ENCODE peak calls at places on chromosomes 13 and 19, in five cellular contexts. B is tibial nerve, X is pancreas, V is body of pancreas, L is fibroblast of lung. N is an unnamed sample. For H3K4me1 and H3K36me3, the result is how much of the 10 kb centered on the place peaks cover.

GRCh38 chr19:926595-927043 is 784 bp downstream of the ARID3A start:
- DNase-seq in B (no peak), X (no peak), V (peak), L (no peak), N (no peak)

GRCh38 chr13:35891973-35892441 is 239.2 kb downstream of the DCLK1 start:
- DNase-seq in B (no peak), X (no peak), V (no peak), L (peak), N (no peak)

GRCh38 chr13:80342541-80343371 is 1.8 kb upstream of the SPRY2 start:
- DNase-seq in B (peak), X (peak), V (peak), L (peak), N (peak)

GRCh38 chr19:47423203-47423882 is 4.0 kb upstream of the MEIS3 start:
- DNase-seq in B (no peak), X (no peak), V (no peak), L (no peak), N (no peak)

GRCh38 chr19:44738161-44738535 is 10.4 kb upstream of the BCL3 start:
- DNase-seq in B (no peak), X (no peak), V (no peak), L (no peak), N (no peak)

GRCh38 chr13:97600438-97601080 is 166.6 kb downstream of the RAP2A start:
- DNase-seq in B (no peak), X (no peak), V (no peak), L (peak), N (no peak)

GRCh38 chr19:19261350-19262189 is 11.5 kb downstream of the TM6SF2 start:
- DNase-seq in B (no peak), X (no peak), V (no peak), L (no peak), N (peak)

GRCh38 chr13:77896977-77897376 is 21.7 kb downstream of the EDNRB start:
- DNase-seq in B (no peak), X (no peak), V (no peak), L (no peak), N (no peak)

GRCh38 chr19:34313188-34313587 is 51.8 kb upstream of the GPI start:
- DNase-seq in B (no peak), X (no peak), V (no peak), L (peak), N (no peak)

GRCh38 chr19:47608908-47609879 is at the start of gene BICRA:
- DNase-seq in B (peak), X (peak), V (peak), L (peak), N (peak)

GRCh38 chr13:61142506-61142905 is 273.1 kb downstream of the PCDH20 start:
- DNase-seq in B (no peak), X (no peak), V (no peak), L (no peak), N (no peak)

GRCh38 chr13:65600702-65601101 is 1629.4 kb downstream of the PCDH9 start:
- DNase-seq in B (no peak), X (no peak), V (no peak), L (peak), N (no peak)

GRCh38 chr19:31352782-31353651 is 3.8 kb upstream of the TSHZ3 start:
- DNase-seq in B (no peak), X (no peak), V (no peak), L (no peak), N (no peak)

GRCh38 chr19:44303976-44304568 is 753 bp downstream of the ZNF235 start:
- DNase-seq in B (no peak), X (no peak), V (no peak), L (peak), N (peak)

GRCh38 chr19:29873024-29873800 is 61.4 kb downstream of the CCNE1 start:
- DNase-seq in B (no peak), X (peak), V (peak), L (peak), N (peak)

GRCh38 chr13:45370922-45371406 is 30.0 kb upstream of the TPT1 start:
- DNase-seq in B (peak), X (peak), V (peak), L (peak), N (peak)

GRCh38 chr19:53057904-53058579 is 13.5 kb downstream of the ERVV-2 start:
- DNase-seq in B (no peak), X (peak), V (peak), L (no peak), N (peak)

GRCh38 chr19:49687566-49688316 is 1.7 kb upstream of the ADM5 start:
- DNase-seq in B (no peak), X (no peak), V (no peak), L (no peak), N (no peak)

GRCh38 chr13:96726651-96727050 is 267.6 kb downstream of the OXGR1 start:
- DNase-seq in B (no peak), X (no peak), V (no peak), L (no peak), N (no peak)

GRCh38 chr19:11479470-11480080 is 1.3 kb downstream of the ELAVL3 start:
- DNase-seq in B (no peak), X (peak), V (no peak), L (peak), N (peak)

GRCh38 chr13:31674056-31674455 is 65.3 kb upstream of the RXFP2 start:
- DNase-seq in B (no peak), X (no peak), V (no peak), L (peak), N (no peak)

GRCh38 chr13:58852076-58852475 is 1220.5 kb downstream of the PCDH17 start:
- DNase-seq in B (no peak), X (no peak), V (no peak), L (peak), N (no peak)

GRCh38 chr13:113646376-113646775 is 11.6 kb downstream of the ATP4B start:
- DNase-seq in B (peak), X (no peak), V (no peak), L (no peak), N (peak)

GRCh38 chr13:72960541-72960940 is 98.3 kb upstream of the KLF5 start:
- DNase-seq in B (no peak), X (peak), V (peak), L (no peak), N (no peak)

GRCh38 chr19:31334101-31334848 is 15.0 kb downstream of the TSHZ3 start:
- DNase-seq in B (no peak), X (no peak), V (no peak), L (peak), N (no peak)

GRCh38 chr19:9673912-9674668 is 810 bp downstream of the ZNF562 start:
- DNase-seq in B (no peak), X (no peak), V (no peak), L (peak), N (no peak)

GRCh38 chr19:7845390-7846179 is 15.6 kb downstream of the EVI5L start:
- DNase-seq in B (no peak), X (no peak), V (no peak), L (no peak), N (no peak)

GRCh38 chr13:78067290-78067689 is 148.7 kb upstream of the EDNRB start:
- DNase-seq in B (no peak), X (no peak), V (no peak), L (no peak), N (no peak)

GRCh38 chr19:19597809-19598306 is 20.6 kb downstream of the PBX4 start:
- DNase-seq in B (no peak), X (no peak), V (no peak), L (no peak), N (no peak)

GRCh38 chr13:110576736-110577476 is 15.4 kb upstream of the RAB20 start:
- DNase-seq in B (no peak), X (peak), V (peak), L (no peak), N (no peak)

GRCh38 chr19:48468806-48469055 is 438 bp upstream of the CYTH2 start:
- DNase-seq in B (no peak), X (no peak), V (no peak), L (no peak), N (peak)

GRCh38 chr13:92487238-92487637 is 739.4 kb upstream of the GPC6 start:
- DNase-seq in B (no peak), X (no peak), V (no peak), L (no peak), N (no peak)

GRCh38 chr19:860481-861098 is 1.1 kb downstream of the CFD start:
- DNase-seq in B (peak), X (no peak), V (peak), L (peak), N (peak)

GRCh38 chr19:46000497-46001246 is 5.4 kb downstream of the CCDC61 start:
- DNase-seq in B (no peak), X (peak), V (peak), L (no peak), N (peak)

GRCh38 chr19:43555185-43555770 is 20.0 kb downstream of the XRCC1 start:
- DNase-seq in B (peak), X (peak), V (peak), L (peak), N (peak)

GRCh38 chr19:6364353-6364752 is 3.0 kb downstream of the CLPP start:
- DNase-seq in B (no peak), X (no peak), V (no peak), L (no peak), N (no peak)

GRCh38 chr13:35252536-35253205 is 223.8 kb downstream of the MAB21L1 start:
- DNase-seq in B (no peak), X (no peak), V (no peak), L (no peak), N (no peak)

GRCh38 chr13:23510544-23510916 is 59.7 kb upstream of the TNFRSF19 start:
- DNase-seq in B (no peak), X (no peak), V (no peak), L (no peak), N (no peak)

GRCh38 chr13:112740502-112741131 is 50.8 kb downstream of the ATP11A start:
- DNase-seq in B (peak), X (no peak), V (peak), L (peak), N (no peak)

GRCh38 chr13:104024416-104025170 is 958.4 kb upstream of the SLC10A2 start:
- DNase-seq in B (no peak), X (no peak), V (no peak), L (peak), N (no peak)

DNA sequence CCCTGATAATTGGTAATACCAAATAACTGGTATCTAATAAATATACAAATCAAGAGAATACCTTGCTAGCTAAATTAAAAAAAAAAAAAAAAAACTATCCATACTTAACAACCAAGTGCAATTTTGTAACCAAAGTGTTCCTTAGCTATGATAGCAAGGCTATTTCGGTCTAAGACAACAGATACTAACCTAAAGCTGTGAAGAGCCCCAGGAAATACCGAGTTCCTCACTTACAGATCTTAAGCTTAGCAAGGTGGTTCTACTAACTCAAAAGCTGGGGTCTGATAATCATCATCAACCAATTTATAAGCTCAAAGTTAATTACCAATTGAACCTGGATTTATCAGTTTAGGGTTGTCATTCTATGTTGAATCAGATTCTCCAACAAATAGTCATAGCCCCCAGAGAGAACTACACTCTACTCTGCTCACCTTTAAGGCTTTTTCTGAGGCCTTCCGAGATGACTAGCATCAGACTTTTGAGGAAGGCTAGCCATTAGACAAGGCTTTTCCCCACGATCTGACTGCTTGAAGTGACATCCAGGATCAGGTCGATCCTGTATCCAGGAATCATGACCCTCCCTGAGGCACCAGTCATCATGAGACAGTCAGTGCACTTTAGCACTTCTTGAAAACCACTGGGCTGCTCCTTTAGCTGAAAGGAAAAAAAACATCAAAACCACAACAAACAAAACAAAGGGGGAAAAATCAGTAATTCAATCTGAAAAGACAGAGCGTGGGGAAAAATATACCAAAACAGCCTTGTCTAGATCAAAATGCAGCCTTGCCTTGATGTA is 32.0 kb downstream of the INTS6 start:
- DNase-seq in B (no peak), X (no peak), V (no peak), L (no peak), N (no peak)
- H3K4me1 ChIP-seq in B (under half), X (half or more), V (half or more), L (under half), N (under half)

GRCh38 chr19:3586124-3586626 is 897 bp downstream of the GIPC3 start:
- DNase-seq in B (no peak), X (no peak), V (no peak), L (no peak), N (peak)
- H3K4me3 ChIP-seq in B (peak), X (peak), V (no peak), L (no peak), N (no peak)

DNA sequence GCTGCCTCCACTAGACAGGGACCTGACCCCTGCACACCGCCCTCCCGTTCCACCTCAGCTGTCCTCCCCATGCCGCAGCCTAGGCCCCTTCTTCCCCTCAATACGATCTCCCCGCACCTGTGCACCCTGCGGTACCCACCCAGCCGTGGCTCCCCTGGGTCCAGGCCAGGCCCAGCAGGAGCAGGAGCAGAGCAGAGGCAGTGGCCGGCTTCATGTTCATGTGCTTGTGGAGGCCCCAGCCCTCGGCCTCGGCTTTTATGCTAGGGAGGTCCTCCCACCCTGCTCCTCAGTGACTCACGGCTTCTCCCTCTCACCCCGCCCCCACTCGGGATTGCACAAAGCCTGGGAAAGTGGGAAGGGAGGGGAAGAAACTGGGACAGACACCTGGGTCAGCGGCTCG is 11.4 kb upstream of the KRTDAP start:
- DNase-seq in B (no peak), X (no peak), V (no peak), L (no peak), N (no peak)
- H3K36me3 ChIP-seq in B (under half), X (under half), V (under half), L (under half), N (under half)

GRCh38 chr19:17104679-17105078 is 29.1 kb downstream of the MYO9B start:
- DNase-seq in B (no peak), X (no peak), V (no peak), L (no peak), N (no peak)
- H3K4me1 ChIP-seq in B (under half), X (under half), V (under half), L (under half), N (under half)

GRCh38 chr13:74080762-74081161 is 53.4 kb downstream of the KLF12 start:
- DNase-seq in B (no peak), X (no peak), V (no peak), L (no peak), N (no peak)

GRCh38 chr13:74074723-74075122 is 59.5 kb downstream of the KLF12 start:
- DNase-seq in B (no peak), X (no peak), V (no peak), L (peak), N (no peak)

GRCh38 chr13:74077847-74078246 is 56.4 kb downstream of the KLF12 start:
- DNase-seq in B (no peak), X (no peak), V (no peak), L (no peak), N (no peak)

GRCh38 chr13:74073231-74073630 is 61.0 kb downstream of the KLF12 start:
- DNase-seq in B (no peak), X (no peak), V (no peak), L (no peak), N (no peak)

DNA sequence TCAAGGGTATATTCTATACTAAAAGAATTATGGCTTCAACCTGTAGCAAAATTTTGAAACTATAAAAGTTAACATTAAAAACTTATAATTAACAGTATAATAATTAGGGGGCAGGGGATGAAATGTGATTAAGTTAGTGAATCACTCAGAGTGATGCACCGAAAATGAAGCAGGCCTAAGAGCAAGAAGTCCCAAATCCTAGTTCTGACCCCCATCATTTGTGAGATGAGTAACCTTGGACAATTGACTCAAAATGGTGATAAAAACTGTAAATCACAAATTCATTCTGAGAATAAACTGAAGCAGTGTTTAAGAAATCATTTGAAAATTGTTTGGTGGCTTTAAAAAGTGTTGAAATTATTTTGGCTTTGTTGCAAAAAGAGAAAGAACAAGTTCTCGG is 56.8 kb downstream of the KLF12 start:
- DNase-seq in B (no peak), X (no peak), V (no peak), L (no peak), N (no peak)
- H3K4me3 ChIP-seq in B (no peak), X (no peak), V (no peak), L (no peak), N (no peak)

GRCh38 chr19:22530042-22530441 is 104.1 kb upstream of the ZNF492 start:
- DNase-seq in B (no peak), X (peak), V (peak), L (no peak), N (no peak)
- H3K36me3 ChIP-seq in B (under half), X (under half), V (under half), L (under half), N (under half)

N was measured in BE2C.